ENCODE peak calls at places on chromosome 10, in four cellular contexts. One of them, this sample, is unnamed.

GRCh38 chr10:124906551-124907001 is 35.3 kb upstream of the ZRANB1 start:
- DNase-seq in lower lobe of right lung: no peak
- DNase-seq in A549: no peak
- DNase-seq in Calu3: no peak
- DNase-seq in this sample: no peak

GRCh38 chr10:88793747-88794299 is 8.7 kb upstream of the LIPM start:
- DNase-seq in lower lobe of right lung: no peak
- DNase-seq in A549: no peak
- DNase-seq in Calu3: no peak
- DNase-seq in this sample: peak

GRCh38 chr10:20768849-20769248 is 128.3 kb downstream of the NEBL start:
- DNase-seq in lower lobe of right lung: no peak
- DNase-seq in A549: no peak
- DNase-seq in Calu3: no peak
- DNase-seq in this sample: no peak

GRCh38 chr10:98041352-98042043 is 11.1 kb upstream of the CRTAC1 start:
- DNase-seq in lower lobe of right lung: peak
- DNase-seq in A549: peak
- DNase-seq in Calu3: peak
- DNase-seq in this sample: peak

GRCh38 chr10:44234471-44234850 is 150.4 kb downstream of the CXCL12 start:
- DNase-seq in lower lobe of right lung: no peak
- DNase-seq in A549: no peak
- DNase-seq in Calu3: no peak
- DNase-seq in this sample: no peak

GRCh38 chr10:43960981-43961380 is 312.3 kb upstream of the ZNF32 start:
- DNase-seq in lower lobe of right lung: no peak
- DNase-seq in A549: no peak
- DNase-seq in Calu3: no peak
- DNase-seq in this sample: no peak

GRCh38 chr10:96740579-96741281 is 20.4 kb upstream of the PIK3AP1 start:
- DNase-seq in lower lobe of right lung: peak
- DNase-seq in A549: no peak
- DNase-seq in Calu3: no peak
- DNase-seq in this sample: no peak

GRCh38 chr10:62853710-62854109 is 37.5 kb upstream of the EGR2 start:
- DNase-seq in lower lobe of right lung: no peak
- DNase-seq in A549: no peak
- DNase-seq in Calu3: no peak
- DNase-seq in this sample: no peak

GRCh38 chr10:3622845-3623621 is 162.0 kb downstream of the KLF6 start:
- DNase-seq in lower lobe of right lung: no peak
- DNase-seq in A549: no peak
- DNase-seq in Calu3: no peak
- DNase-seq in this sample: no peak

DNA sequence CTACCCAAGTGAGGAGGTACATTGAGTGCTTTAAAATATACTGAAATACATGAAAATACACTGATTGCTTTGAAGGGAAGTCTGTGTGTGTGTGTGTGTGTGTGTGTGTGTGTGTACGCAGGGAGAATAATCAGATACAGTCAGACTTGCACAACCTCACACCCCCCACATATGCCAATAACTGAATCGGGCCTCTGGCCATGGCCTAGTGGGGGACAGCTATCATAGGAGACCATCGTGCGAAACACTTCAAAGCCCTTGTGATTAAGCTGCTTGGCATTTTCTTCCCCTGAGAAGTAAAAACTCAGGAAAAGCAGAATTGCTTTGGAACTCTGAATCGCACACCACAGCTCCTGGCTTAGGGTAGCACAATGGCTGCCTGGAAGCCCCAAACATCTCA is 135.1 kb downstream of the C10orf105 start:
- DNase-seq in lower lobe of right lung: no peak
- DNase-seq in A549: no peak
- DNase-seq in Calu3: no peak
- DNase-seq in this sample: no peak
- TF ChIP-seq CTCF in lower lobe of right lung: no peak
- TF ChIP-seq CTCF in A549: no peak
- TF ChIP-seq CTCF in Calu3: no peak
- TF ChIP-seq CTCF in this sample: no peak

GRCh38 chr10:118594392-118595063 is 920 bp downstream of the PRLHR start:
- DNase-seq in lower lobe of right lung: peak
- DNase-seq in A549: peak
- DNase-seq in Calu3: no peak
- DNase-seq in this sample: peak
- TF ChIP-seq CTCF in lower lobe of right lung: peak
- TF ChIP-seq CTCF in A549: no peak
- TF ChIP-seq CTCF in Calu3: no peak
- TF ChIP-seq CTCF in this sample: peak

GRCh38 chr10:70551491-70551890 is 51.0 kb downstream of the PRF1 start:
- DNase-seq in lower lobe of right lung: no peak
- DNase-seq in A549: no peak
- DNase-seq in Calu3: no peak
- DNase-seq in this sample: no peak
- TF ChIP-seq CTCF in lower lobe of right lung: no peak
- TF ChIP-seq CTCF in A549: no peak
- TF ChIP-seq CTCF in Calu3: no peak
- TF ChIP-seq CTCF in this sample: no peak

GRCh38 chr10:13614530-13615332 is 28.0 kb downstream of the PRPF18 start:
- DNase-seq in lower lobe of right lung: no peak
- DNase-seq in A549: no peak
- DNase-seq in Calu3: no peak
- DNase-seq in this sample: no peak
- TF ChIP-seq CTCF in lower lobe of right lung: no peak
- TF ChIP-seq CTCF in A549: no peak
- TF ChIP-seq CTCF in Calu3: no peak
- TF ChIP-seq CTCF in this sample: no peak

GRCh38 chr10:11468126-11468742 is 143.2 kb downstream of the USP6NL start:
- DNase-seq in lower lobe of right lung: no peak
- DNase-seq in A549: no peak
- DNase-seq in Calu3: no peak
- DNase-seq in this sample: no peak

GRCh38 chr10:11472158-11472753 is 139.2 kb downstream of the USP6NL start:
- DNase-seq in lower lobe of right lung: peak
- DNase-seq in A549: peak
- DNase-seq in Calu3: peak
- DNase-seq in this sample: peak

GRCh38 chr10:11476035-11476434 is 135.4 kb downstream of the USP6NL start:
- DNase-seq in lower lobe of right lung: no peak
- DNase-seq in A549: no peak
- DNase-seq in Calu3: no peak
- DNase-seq in this sample: no peak

GRCh38 chr10:11469575-11470391 is 141.7 kb downstream of the USP6NL start:
- DNase-seq in lower lobe of right lung: no peak
- DNase-seq in A549: no peak
- DNase-seq in Calu3: no peak
- DNase-seq in this sample: no peak

GRCh38 chr10:11473128-11473760 is 138.2 kb downstream of the USP6NL start:
- DNase-seq in lower lobe of right lung: no peak
- DNase-seq in A549: no peak
- DNase-seq in Calu3: no peak
- DNase-seq in this sample: no peak
- TF ChIP-seq CTCF in lower lobe of right lung: no peak
- TF ChIP-seq CTCF in A549: no peak
- TF ChIP-seq CTCF in Calu3: no peak
- TF ChIP-seq CTCF in this sample: no peak

GRCh38 chr10:80583681-80584080 is 46.0 kb downstream of the SH2D4B start:
- DNase-seq in lower lobe of right lung: no peak
- DNase-seq in A549: no peak
- DNase-seq in Calu3: no peak
- DNase-seq in this sample: no peak
- TF ChIP-seq CTCF in lower lobe of right lung: peak
- TF ChIP-seq CTCF in A549: no peak
- TF ChIP-seq CTCF in Calu3: no peak
- TF ChIP-seq CTCF in this sample: no peak

GRCh38 chr10:22420787-22421517 is 75.7 kb downstream of the SPAG6 start:
- DNase-seq in lower lobe of right lung: no peak
- DNase-seq in A549: no peak
- DNase-seq in Calu3: no peak
- DNase-seq in this sample: peak
- TF ChIP-seq CTCF in lower lobe of right lung: peak
- TF ChIP-seq CTCF in A549: peak
- TF ChIP-seq CTCF in Calu3: no peak
- TF ChIP-seq CTCF in this sample: no peak

DNA sequence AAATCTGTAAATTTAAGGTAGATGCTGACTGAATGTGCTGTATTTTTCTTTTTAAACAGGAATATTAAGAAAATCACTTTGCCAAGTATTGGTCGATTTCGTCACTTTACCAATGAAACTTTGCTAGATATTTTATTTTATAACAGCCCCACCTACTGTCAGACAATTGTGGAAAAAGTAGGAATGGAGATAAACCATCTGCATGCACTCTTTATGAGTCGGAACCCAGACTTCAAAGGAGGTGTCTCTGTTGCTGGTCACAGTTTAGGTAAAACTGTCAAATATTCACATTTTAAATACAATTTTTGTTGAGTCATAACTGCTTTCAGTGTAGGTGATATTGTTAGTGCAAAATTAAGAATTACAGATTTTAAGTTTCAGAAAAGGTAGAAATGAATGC is 25.2 kb downstream of the SEC23IP start:
- DNase-seq in lower lobe of right lung: no peak
- DNase-seq in A549: no peak
- DNase-seq in Calu3: no peak
- DNase-seq in this sample: no peak
- TF ChIP-seq CTCF in lower lobe of right lung: no peak
- TF ChIP-seq CTCF in A549: peak
- TF ChIP-seq CTCF in Calu3: no peak
- TF ChIP-seq CTCF in this sample: no peak

This sample was measured in GM20000.